ENCODE peak calls at places on chromosomes 1 and 21, in four cellular contexts. One of them, this sample, is unnamed.

GRCh38 chr1:94039871-94040569 is 80.9 kb downstream of the ABCA4 start:
- DNase-seq in HCT116: no peak
- DNase-seq in HepG2: no peak
- DNase-seq in K562: no peak
- DNase-seq in this sample: no peak

GRCh38 chr21:44957901-44958451 is 18.1 kb downstream of the SLX9 start:
- DNase-seq in HepG2: no peak
- DNase-seq in K562: no peak
- DNase-seq in HCT116: no peak
- DNase-seq in this sample: no peak

GRCh38 chr1:60171793-60172192 is 98.2 kb upstream of the C1orf87 start:
- DNase-seq in HepG2: no peak
- DNase-seq in HCT116: no peak
- DNase-seq in K562: no peak
- DNase-seq in this sample: no peak

GRCh38 chr1:28246427-28246832 is 10.5 kb downstream of the ATP5IF1 start:
- DNase-seq in K562: no peak
- DNase-seq in HCT116: no peak
- DNase-seq in HepG2: peak; percentile 78
- DNase-seq in this sample: no peak

GRCh38 chr1:151728151-151728711 is 6.9 kb downstream of the RIIAD1 start:
- DNase-seq in HCT116: no peak
- DNase-seq in HepG2: no peak
- DNase-seq in K562: no peak
- DNase-seq in this sample: no peak

GRCh38 chr1:93702828-93703183 is 21.2 kb upstream of the BCAR3 start:
- DNase-seq in K562: no peak
- DNase-seq in HCT116: no peak
- DNase-seq in HepG2: no peak
- DNase-seq in this sample: no peak

GRCh38 chr1:230839166-230839565 is 29.2 kb downstream of the C1orf198 start:
- DNase-seq in HepG2: no peak
- DNase-seq in K562: no peak
- DNase-seq in HCT116: no peak
- DNase-seq in this sample: no peak

GRCh38 chr1:167357305-167357704 is 136.6 kb downstream of the POU2F1 start:
- DNase-seq in HCT116: no peak
- DNase-seq in K562: no peak
- DNase-seq in HepG2: no peak
- DNase-seq in this sample: no peak

GRCh38 chr1:230219174-230220067 is 152.4 kb downstream of the GALNT2 start:
- DNase-seq in HepG2: no peak
- DNase-seq in HCT116: no peak
- DNase-seq in K562: no peak
- DNase-seq in this sample: no peak

GRCh38 chr1:155555915-155556314 is 6.7 kb downstream of the ASH1L start:
- DNase-seq in HCT116: no peak
- DNase-seq in K562: no peak
- DNase-seq in HepG2: no peak
- DNase-seq in this sample: no peak

GRCh38 chr1:101193733-101194169 is 43.1 kb upstream of the S1PR1 start:
- DNase-seq in K562: peak; percentile 15
- DNase-seq in HepG2: peak; percentile 39
- DNase-seq in HCT116: no peak
- DNase-seq in this sample: no peak

GRCh38 chr1:182309631-182310351 is 81.8 kb downstream of the GLUL start:
- DNase-seq in K562: no peak
- DNase-seq in HepG2: peak; percentile 81
- DNase-seq in HCT116: no peak
- DNase-seq in this sample: no peak

GRCh38 chr1:40849801-40850592 is 12.2 kb downstream of the CITED4 start:
- DNase-seq in HCT116: peak; percentile 46
- DNase-seq in HepG2: peak; percentile 43
- DNase-seq in K562: peak; percentile 89
- DNase-seq in this sample: no peak

GRCh38 chr1:39131940-39132339 is 72.6 kb upstream of the MACF1 start:
- DNase-seq in HCT116: no peak
- DNase-seq in HepG2: no peak
- DNase-seq in K562: no peak
- DNase-seq in this sample: no peak

GRCh38 chr1:222012816-222013215 is 270.9 kb upstream of the DUSP10 start:
- DNase-seq in K562: no peak
- DNase-seq in HCT116: no peak
- DNase-seq in HepG2: no peak
- DNase-seq in this sample: no peak

GRCh38 chr1:222004784-222005183 is 262.9 kb upstream of the DUSP10 start:
- DNase-seq in HCT116: no peak
- DNase-seq in HepG2: no peak
- DNase-seq in K562: no peak
- DNase-seq in this sample: no peak

GRCh38 chr1:222010306-222010705 is 268.4 kb upstream of the DUSP10 start:
- DNase-seq in HCT116: no peak
- DNase-seq in K562: no peak
- DNase-seq in HepG2: no peak
- DNase-seq in this sample: no peak

GRCh38 chr1:222006715-222007114 is 264.8 kb upstream of the DUSP10 start:
- DNase-seq in HCT116: no peak
- DNase-seq in HepG2: no peak
- DNase-seq in K562: no peak
- DNase-seq in this sample: no peak

DNA sequence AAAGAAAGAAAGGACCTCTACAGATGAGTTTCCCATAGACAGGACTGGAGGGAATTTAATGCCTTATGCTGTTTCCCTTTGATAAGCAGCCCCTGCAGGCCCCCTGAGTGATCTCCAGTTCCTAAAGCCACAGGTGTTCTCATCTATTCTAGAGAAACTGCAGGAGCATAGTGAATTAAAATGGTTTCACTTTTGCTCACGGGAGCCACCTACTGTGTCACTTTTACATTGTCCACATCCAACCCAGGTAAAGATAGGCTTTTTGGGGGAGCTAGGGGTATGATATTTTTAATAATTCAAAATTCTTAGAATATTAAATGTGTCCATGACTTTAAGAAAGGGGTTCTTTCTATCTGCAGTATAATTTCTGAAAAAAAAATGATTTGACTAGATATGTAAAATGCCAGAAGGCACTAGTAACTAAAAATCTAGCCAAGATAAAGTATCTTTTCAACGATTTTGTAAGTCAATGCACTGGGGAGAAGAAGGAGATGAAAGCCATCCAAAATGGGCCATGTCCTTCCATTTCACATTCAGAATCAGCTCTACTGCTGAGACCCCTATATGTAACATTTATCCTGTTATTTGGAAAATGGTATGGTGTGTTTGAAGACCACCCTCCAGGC is 267.3 kb upstream of the DUSP10 start:
- DNase-seq in K562: peak; percentile 61
- DNase-seq in HepG2: peak; percentile 16
- DNase-seq in HCT116: no peak
- DNase-seq in this sample: no peak
- TF ChIP-seq FOSL1 in K562: no peak
- TF ChIP-seq FOSL1 in HepG2: no peak
- TF ChIP-seq FOSL1 in HCT116: no peak
- TF ChIP-seq FOSL1 in this sample: no peak

DNA sequence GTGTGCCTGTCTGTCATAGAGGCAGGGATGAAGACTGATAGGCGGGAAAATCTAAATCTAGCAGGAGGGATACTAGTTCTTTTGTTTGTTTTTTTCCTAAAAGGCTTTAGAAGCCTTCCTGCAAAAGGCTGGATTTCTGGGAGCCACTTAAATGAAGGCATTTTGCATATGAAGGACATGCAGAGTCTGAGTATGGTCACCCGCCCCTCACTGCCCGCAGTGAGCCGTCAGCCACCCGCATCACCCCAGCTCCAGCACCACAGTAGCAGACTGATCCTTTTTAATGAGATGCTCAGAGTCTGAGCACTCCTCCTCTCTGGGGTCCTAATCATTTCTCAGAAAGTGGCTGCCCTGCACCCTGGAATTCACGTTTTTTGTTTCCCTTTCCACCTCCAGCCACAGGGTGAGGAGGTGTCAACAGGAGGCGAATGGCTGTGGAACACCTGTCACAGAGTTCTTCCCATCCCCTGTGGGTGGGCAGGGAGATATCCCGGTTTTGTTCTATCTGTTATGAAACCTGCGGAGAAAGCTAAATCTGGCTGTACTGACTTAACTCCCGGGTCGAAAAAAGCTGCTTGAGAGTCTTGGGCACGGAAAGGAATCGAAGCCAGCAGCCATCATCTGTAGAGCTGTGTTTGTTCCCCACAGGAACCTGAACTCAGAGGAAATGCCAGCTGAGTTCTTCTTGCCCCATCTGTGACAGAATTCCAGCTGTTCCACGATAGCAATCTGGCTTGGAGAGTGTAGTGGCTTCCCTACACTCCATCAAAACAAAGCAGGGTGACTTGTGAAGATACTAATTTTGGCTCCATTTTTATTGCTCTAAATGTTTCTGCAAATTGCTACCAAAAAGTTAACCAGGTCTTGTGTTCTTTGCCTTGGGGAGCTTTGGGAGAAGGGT is 35.1 kb downstream of the UTP25 start:
- DNase-seq in HCT116: no peak
- DNase-seq in K562: no peak
- DNase-seq in HepG2: no peak
- DNase-seq in this sample: no peak
- TF ChIP-seq FOSL1 in HCT116: no peak
- TF ChIP-seq FOSL1 in K562: no peak
- TF ChIP-seq FOSL1 in HepG2: no peak
- TF ChIP-seq FOSL1 in this sample: no peak

GRCh38 chr1:15207829-15208429 is 39.1 kb upstream of the FHAD1 start:
- DNase-seq in K562: no peak
- DNase-seq in HepG2: no peak
- DNase-seq in HCT116: no peak
- DNase-seq in this sample: no peak
- TF ChIP-seq FOSL1 in K562: no peak
- TF ChIP-seq FOSL1 in HepG2: no peak
- TF ChIP-seq FOSL1 in HCT116: no peak
- TF ChIP-seq FOSL1 in this sample: no peak

DNA sequence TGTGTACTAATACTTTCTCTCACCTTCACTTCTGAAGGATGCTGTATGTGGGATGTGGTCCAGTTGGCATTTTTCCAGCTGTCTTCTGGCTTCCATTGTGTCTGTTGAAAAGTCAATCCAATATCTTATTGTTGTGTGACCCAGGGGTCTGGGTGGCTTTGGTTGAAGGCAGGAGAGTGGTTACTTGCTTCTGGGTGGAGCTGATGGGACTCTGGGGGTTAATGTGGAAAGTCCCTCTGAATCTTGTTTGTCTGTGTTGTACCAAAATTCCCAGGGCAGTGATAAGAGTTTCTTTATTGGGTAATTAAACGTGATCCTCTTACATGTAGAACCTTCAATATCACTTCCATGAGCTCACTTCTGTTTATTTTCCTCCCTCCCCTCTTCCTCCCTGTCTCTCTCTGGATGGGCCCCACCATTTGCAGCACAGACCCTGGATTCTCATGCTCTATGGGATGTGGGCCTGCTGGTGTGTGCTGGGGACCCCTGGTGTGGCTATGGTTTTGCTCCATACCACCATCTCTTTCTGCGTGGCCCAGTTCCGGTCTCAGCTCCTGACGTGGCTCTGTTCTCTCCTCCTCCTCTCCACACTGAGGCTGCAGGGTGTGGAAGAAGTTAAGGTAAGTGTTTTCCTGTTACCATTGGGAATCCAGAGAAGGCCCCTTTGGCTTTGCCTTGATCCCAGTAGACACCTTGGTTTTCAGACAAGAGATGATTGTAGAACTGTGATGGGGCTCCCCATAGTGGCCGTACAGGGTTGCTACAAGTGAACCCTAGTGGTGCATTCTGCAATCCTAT is 71.5 kb downstream of the HHAT start:
- DNase-seq in HepG2: peak; percentile 65
- DNase-seq in K562: peak; percentile 45
- DNase-seq in HCT116: peak; percentile 46
- DNase-seq in this sample: peak; percentile 7
- TF ChIP-seq FOSL1 in HepG2: no peak
- TF ChIP-seq FOSL1 in K562: no peak
- TF ChIP-seq FOSL1 in HCT116: no peak
- TF ChIP-seq FOSL1 in this sample: no peak

DNA sequence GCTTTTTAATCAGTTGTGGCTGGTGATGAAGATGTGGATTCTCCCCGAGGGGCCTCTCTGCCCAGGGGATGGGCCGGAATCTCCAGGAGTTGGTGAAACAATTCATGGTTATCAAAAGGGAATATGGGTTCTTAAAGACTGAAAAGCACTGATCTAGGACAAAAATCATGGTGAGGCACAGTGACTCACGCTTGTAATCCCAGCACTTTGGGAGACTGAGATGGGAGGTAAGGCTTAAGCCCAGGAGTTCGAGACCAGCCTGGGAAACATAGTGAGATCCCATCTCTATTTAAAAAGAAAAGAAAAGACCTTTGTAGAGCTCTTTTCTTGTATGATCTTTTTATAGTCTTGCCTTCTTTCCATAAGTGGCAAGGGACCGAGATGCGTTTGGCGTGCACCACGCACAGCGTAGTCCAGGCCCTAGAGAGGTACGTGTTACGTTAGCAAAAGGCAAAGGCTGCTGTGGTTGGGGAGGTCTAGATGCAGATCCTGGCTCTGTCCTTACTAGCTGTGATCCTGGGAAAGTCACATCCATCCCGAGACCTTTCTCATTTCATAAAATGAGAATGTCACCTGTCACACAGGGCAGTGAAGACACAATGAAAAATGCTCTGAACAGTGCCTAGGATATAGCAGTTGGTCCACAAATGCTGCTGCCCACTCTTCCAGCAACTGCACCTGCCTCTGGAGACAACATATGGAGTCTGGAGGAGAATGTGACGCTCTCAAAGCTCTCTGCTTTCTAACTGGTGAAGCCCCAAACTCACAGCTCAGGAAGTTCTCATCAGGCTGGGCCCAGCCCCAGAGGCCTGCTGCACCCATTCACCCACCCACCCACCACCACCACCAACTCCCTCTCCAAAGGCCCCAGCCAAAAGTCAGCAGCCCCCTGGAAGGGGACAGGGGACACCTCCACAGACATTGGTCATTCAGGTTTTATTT is 54.8 kb downstream of the KIF21B start:
- DNase-seq in K562: no peak
- DNase-seq in HCT116: no peak
- DNase-seq in HepG2: no peak
- DNase-seq in this sample: no peak
- TF ChIP-seq FOSL1 in K562: peak; percentile 80
- TF ChIP-seq FOSL1 in HCT116: no peak
- TF ChIP-seq FOSL1 in HepG2: no peak
- TF ChIP-seq FOSL1 in this sample: no peak